ENCODE peak calls at places on chromosomes 3 and 15, in eight cellular contexts. Q, P, D, R, F, S, V and X are unnamed samples.

GRCh38 chr15:66405605-66406004 is 18.9 kb downstream of the MAP2K1 start:
- DNase-seq in F (no peak), Q (no peak), D (no peak), S (no peak), R (no peak), P (peak), V (no peak), X (no peak)

GRCh38 chr3:172199850-172200369 is 160.5 kb downstream of the FNDC3B start:
- DNase-seq in V (no peak), S (no peak), F (no peak), R (no peak), P (no peak), D (no peak), Q (no peak), X (no peak)

GRCh38 chr3:106255870-106256248 is 387.0 kb upstream of the CBLB start:
- DNase-seq in F (no peak), V (no peak), P (no peak), R (peak), Q (no peak), D (no peak), S (no peak), X (peak)

GRCh38 chr15:80093854-80094418 is 34.5 kb downstream of the ZFAND6 start:
- DNase-seq in R (no peak), S (no peak), P (no peak), V (no peak), F (no peak), D (peak), Q (peak), X (no peak)

GRCh38 chr15:98889930-98890695 is 117.5 kb downstream of the PGPEP1L start:
- DNase-seq in S (no peak), Q (peak), D (peak), P (peak), V (peak), F (no peak), R (no peak), X (no peak)

GRCh38 chr15:32872606-32873291 is 154.9 kb downstream of the GREM1 start:
- DNase-seq in Q (no peak), D (no peak), R (no peak), F (no peak), S (no peak), V (peak), P (peak), X (peak)

GRCh38 chr15:56759450-56759845 is 26.1 kb upstream of the ZNF280D start:
- DNase-seq in R (no peak), F (no peak), S (no peak), D (peak), V (peak), P (peak), Q (no peak), X (no peak)

GRCh38 chr15:88331291-88331690 is 74.8 kb upstream of the NTRK3 start:
- DNase-seq in D (peak), R (peak), V (peak), F (peak), Q (peak), S (peak), P (peak), X (peak)

GRCh38 chr3:89690649-89691048 is 583.2 kb downstream of the EPHA3 start:
- DNase-seq in F (no peak), Q (no peak), D (no peak), V (peak), R (no peak), S (no peak), P (peak), X (no peak)

GRCh38 chr3:58521917-58522680 is 14.9 kb downstream of the ACOX2 start:
- DNase-seq in P (no peak), S (no peak), V (no peak), R (no peak), Q (no peak), F (peak), D (no peak), X (no peak)

GRCh38 chr15:63597033-63597790 is at the start of gene FBXL22:
- DNase-seq in Q (no peak), F (no peak), D (no peak), R (no peak), P (peak), S (peak), V (peak), X (no peak)

GRCh38 chr15:85834651-85835050 is 39.9 kb upstream of the KLHL25 start:
- DNase-seq in F (no peak), P (no peak), V (no peak), Q (no peak), R (no peak), D (no peak), S (no peak), X (no peak)

GRCh38 chr3:7195934-7196333 is 335.0 kb downstream of the GRM7 start:
- DNase-seq in V (no peak), D (peak), F (no peak), Q (no peak), R (no peak), P (no peak), S (no peak), X (no peak)

GRCh38 chr15:78046796-78047341 is 30.6 kb downstream of the TBC1D2B start:
- DNase-seq in P (no peak), V (no peak), R (no peak), Q (no peak), D (peak), S (no peak), F (no peak), X (no peak)

GRCh38 chr15:41870689-41871081 is 23.2 kb downstream of the SPTBN5 start:
- DNase-seq in R (no peak), D (peak), Q (no peak), F (no peak), V (no peak), S (no peak), P (peak), X (no peak)

GRCh38 chr3:58657036-58657435 is 9.5 kb downstream of the FAM3D start:
- DNase-seq in V (no peak), F (no peak), Q (no peak), R (no peak), P (no peak), D (no peak), S (no peak), X (no peak)

GRCh38 chr3:51813539-51813938 is 34.5 kb upstream of the IQCF6 start:
- DNase-seq in Q (no peak), P (no peak), S (no peak), D (no peak), F (no peak), R (no peak), V (no peak), X (no peak)

GRCh38 chr3:160618363-160618762 is 53.0 kb upstream of the KPNA4 start:
- DNase-seq in R (no peak), D (no peak), P (no peak), V (no peak), S (no peak), Q (no peak), F (no peak), X (no peak)

GRCh38 chr3:71208273-71209095 is 375.0 kb downstream of the FOXP1 start:
- DNase-seq in R (no peak), S (no peak), P (peak), D (no peak), V (no peak), Q (peak), F (peak), X (no peak)

GRCh38 chr15:47366884-47367283 is 350.4 kb upstream of the SEMA6D start:
- DNase-seq in F (no peak), R (no peak), S (no peak), V (no peak), Q (no peak), P (peak), D (no peak), X (no peak)

GRCh38 chr3:30613135-30613825 is 6.9 kb downstream of the TGFBR2 start:
- DNase-seq in Q (no peak), D (no peak), P (peak), F (no peak), V (no peak), S (no peak), R (no peak), X (no peak)

GRCh38 chr3:143171656-143172055 is 52.1 kb downstream of the CHST2 start:
- DNase-seq in S (no peak), R (no peak), F (no peak), Q (no peak), D (no peak), V (peak), P (peak), X (no peak)

GRCh38 chr15:26051771-26052685 is 188.9 kb upstream of the ATP10A start:
- DNase-seq in S (no peak), V (peak), P (peak), F (no peak), R (no peak), D (no peak), Q (no peak), X (no peak)

GRCh38 chr3:195366200-195366910 is 76.5 kb downstream of the ACAP2 start:
- DNase-seq in S (no peak), R (no peak), Q (no peak), D (no peak), P (peak), F (no peak), V (peak), X (no peak)

GRCh38 chr15:97874139-97874538 is 86.4 kb upstream of the ARRDC4 start:
- DNase-seq in F (no peak), S (no peak), Q (no peak), P (no peak), V (no peak), R (no peak), D (no peak), X (no peak)

DNA sequence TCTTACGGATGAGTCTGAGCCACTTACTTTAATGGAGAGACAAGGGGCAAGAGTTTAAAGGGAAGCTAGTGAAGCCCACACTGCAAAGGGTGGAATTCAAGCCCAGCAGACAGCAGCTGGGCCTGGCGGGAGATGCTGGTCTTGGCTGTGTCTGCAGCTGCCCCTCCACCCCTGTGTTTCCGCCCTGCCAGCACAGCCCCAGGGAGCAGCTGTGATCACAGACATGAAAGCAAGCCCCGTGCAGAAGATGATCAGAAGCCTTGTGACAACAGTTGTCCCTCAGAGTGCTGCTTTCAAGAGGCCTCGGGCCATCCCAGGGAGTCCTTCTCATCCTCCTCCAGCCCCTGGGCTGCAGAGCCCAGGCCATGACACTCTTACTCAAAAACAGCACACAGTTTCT is 24.2 kb upstream of the SLC6A1 start:
- DNase-seq in D (no peak), R (no peak), Q (no peak), S (no peak), F (no peak), P (no peak), V (no peak), X (no peak)
- H3K4me2 ChIP-seq in D (no peak), R (no peak), Q (no peak), S (no peak), F (no peak), P (no peak), V (no peak), X (no peak)

DNA sequence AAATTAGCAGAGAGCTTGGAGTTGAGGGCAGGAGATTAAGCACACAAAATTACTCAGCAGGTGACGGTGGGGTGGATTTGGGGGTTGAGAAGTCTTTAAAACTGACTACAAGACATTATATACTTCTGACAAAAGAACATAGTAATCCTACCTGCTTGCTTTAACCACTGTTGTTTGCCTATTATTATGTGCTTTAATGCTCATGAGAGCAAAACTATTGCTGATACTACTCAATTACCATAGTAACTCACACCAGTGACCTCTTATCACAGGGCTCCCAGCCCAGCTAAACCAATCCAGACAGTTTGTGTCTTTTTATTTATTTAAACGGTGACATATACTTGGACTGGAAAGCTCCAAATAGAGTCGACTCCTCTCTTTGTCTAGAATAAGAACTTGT is 42.8 kb upstream of the FEZF2 start:
- DNase-seq in F (no peak), V (no peak), P (no peak), R (no peak), S (no peak), D (no peak), Q (no peak), X (no peak)
- H3K4me2 ChIP-seq in F (no peak), V (no peak), P (no peak), R (no peak), S (peak), D (no peak), Q (no peak), X (no peak)

DNA sequence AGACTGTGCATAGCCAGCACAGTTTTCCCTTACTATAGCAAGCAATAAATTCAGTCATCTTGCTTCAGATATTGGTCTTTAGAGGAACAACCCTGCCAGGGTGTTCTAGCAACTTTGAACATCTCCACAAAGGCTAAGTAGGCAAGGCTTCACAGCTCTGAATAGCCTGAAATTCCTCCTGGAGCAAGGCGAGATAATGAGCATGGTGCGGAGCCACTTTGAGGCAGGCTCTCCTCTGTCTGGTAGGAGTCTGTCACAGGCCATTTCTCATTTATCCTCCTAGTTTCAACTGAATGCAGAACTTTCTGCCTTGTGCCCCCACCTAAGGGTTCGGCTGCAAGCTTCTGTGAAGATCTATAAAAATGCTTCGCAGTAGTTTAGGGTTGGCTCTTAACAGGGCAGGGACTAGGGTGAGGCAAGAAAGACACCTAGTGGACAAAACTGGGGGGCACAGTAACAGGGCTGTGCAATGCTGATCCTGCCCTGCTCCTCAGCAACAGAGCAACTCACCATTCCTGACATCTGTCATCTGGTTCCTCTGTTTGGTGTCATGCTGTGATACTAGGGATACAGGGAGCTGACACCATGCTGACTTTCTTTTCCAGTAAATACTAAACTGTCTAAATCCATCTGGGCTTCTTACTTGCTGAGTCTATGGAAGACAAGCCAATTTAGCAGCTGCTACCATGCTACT is 16.6 kb upstream of the EHHADH start:
- DNase-seq in P (peak), R (no peak), F (peak), V (peak), Q (peak), D (peak), S (peak), X (peak)
- H3K4me2 ChIP-seq in P (no peak), R (no peak), F (peak), V (no peak), Q (no peak), D (no peak), S (no peak), X (no peak)

DNA sequence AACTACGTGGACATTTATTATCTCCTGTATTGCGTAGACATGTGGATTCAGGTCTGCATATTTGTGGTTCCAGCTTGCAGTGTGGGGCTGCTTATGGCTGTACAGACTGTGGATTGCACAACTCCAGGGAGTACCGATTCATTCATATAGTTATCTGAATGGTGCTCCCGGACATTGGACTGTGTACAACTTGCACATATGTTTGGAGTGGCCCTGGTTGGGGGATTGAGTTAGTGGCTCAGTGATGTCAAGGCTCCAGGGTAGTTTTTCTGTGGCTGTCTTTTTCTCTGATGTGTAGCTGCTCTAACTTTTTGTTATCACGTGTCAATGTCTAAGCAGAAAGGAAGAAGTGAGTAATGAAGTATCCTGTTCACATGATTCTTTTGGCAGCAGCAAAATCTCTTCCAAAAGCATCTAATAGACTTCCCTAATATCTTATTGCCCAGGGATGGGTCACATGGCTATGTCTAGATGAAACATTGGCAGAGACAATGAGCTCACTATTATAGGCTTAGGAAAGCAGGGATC is 15.8 kb downstream of the ST3GAL6 start:
- DNase-seq in S (no peak), P (peak), F (peak), D (peak), R (no peak), V (peak), Q (no peak), X (peak)
- H3K4me2 ChIP-seq in S (no peak), P (peak), F (peak), D (peak), R (no peak), V (peak), Q (no peak), X (no peak)

DNA sequence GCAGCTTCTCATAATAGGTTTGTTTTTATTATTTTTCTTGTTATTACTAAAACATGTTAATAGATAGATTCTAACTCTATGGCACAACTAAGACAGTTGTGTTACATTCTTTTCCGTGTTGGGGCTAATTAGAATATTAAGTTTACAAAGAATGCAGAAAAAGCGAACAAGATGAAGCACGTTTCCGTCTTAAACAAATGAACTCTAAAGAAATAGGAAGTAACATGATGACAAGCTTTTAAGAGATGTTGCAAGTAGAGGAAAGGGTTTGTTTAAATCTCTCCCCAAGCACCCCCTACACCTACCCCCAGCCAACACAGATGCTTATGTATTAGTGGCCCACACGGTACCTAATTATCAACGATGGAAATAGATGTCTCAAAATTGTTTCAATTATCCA is 207.1 kb downstream of the TP63 start:
- DNase-seq in P (no peak), F (no peak), V (no peak), R (peak), S (no peak), D (no peak), Q (no peak), X (no peak)
- H3K4me2 ChIP-seq in P (no peak), F (no peak), V (no peak), R (peak), S (no peak), D (no peak), Q (no peak), X (no peak)

GRCh38 chr3:101156787-101157345 is 163.5 kb downstream of the IMPG2 start:
- DNase-seq in S (no peak), Q (no peak), R (no peak), V (no peak), D (no peak), P (peak), F (no peak), X (no peak)

GRCh38 chr3:101154386-101154785 is 161.2 kb upstream of the ABI3BP start:
- DNase-seq in D (no peak), V (no peak), R (no peak), Q (no peak), P (no peak), S (no peak), F (no peak), X (no peak)

GRCh38 chr3:101158374-101158773 is 162.0 kb downstream of the IMPG2 start:
- DNase-seq in P (peak), S (no peak), V (peak), F (no peak), Q (no peak), R (no peak), D (no peak), X (no peak)

GRCh38 chr3:101159478-101159877 is 160.9 kb downstream of the IMPG2 start:
- DNase-seq in P (no peak), F (no peak), S (no peak), V (no peak), D (no peak), R (no peak), Q (no peak), X (no peak)

GRCh38 chr3:101155828-101156227 is 162.6 kb upstream of the ABI3BP start:
- DNase-seq in R (no peak), Q (no peak), F (no peak), D (no peak), V (no peak), S (no peak), P (peak), X (no peak)
- H3K4me2 ChIP-seq in R (no peak), Q (no peak), F (no peak), D (no peak), V (no peak), S (no peak), P (no peak), X (no peak)

DNA sequence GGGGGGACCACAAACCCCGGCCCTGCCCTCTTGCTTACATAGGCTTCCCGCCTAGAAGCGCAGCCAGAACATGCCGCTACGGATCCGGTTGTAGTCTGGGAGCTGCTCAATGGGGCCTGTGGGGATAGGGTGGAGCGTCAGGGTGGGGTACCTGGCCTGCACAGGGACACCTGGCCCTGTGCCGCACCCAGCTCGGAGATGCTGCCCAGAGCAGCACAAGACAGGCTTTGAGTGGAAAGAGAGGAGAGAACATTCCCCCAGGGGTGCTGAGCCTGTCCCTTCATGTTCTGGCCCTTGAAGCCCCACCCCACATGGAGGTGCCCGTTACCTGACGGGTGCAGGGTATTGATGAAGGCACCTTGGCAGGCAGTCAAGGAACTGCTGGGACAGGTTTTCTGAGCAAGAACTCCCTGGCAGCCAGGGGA is 4.0 kb upstream of the COL7A1 start:
- DNase-seq in V (no peak), F (no peak), D (peak), S (no peak), R (no peak), Q (no peak), P (no peak), X (no peak)
- H3K4me2 ChIP-seq in V (peak), F (no peak), D (peak), S (no peak), R (no peak), Q (peak), P (peak), X (no peak)

GRCh38 chr3:17945018-17945798 is 202.8 kb upstream of the TBC1D5 start:
- DNase-seq in D (peak), P (no peak), Q (no peak), F (no peak), V (peak), S (no peak), R (no peak), X (no peak)

GRCh38 chr3:17947833-17948232 is 205.4 kb upstream of the TBC1D5 start:
- DNase-seq in P (no peak), S (no peak), R (no peak), F (no peak), V (no peak), D (no peak), Q (no peak), X (no peak)

GRCh38 chr3:17946619-17947018 is 204.2 kb upstream of the TBC1D5 start:
- DNase-seq in F (no peak), D (no peak), V (no peak), P (no peak), Q (no peak), S (no peak), R (no peak), X (no peak)

GRCh38 chr3:17942856-17943255 is 200.4 kb upstream of the TBC1D5 start:
- DNase-seq in V (peak), R (no peak), Q (no peak), D (peak), F (no peak), S (no peak), P (no peak), X (no peak)

GRCh38 chr3:17945799-17946381 is 203.5 kb upstream of the TBC1D5 start:
- DNase-seq in R (no peak), P (no peak), Q (no peak), D (no peak), V (no peak), S (no peak), F (no peak), X (no peak)
- H3K4me2 ChIP-seq in R (no peak), P (no peak), Q (no peak), D (no peak), V (no peak), S (no peak), F (no peak), X (no peak)